ENCODE peak calls at places on chromosomes 12 and 14, in ten cellular contexts. B is NCI-H1105, D is tibial artery, L is memory B cell, I is heart right ventricle, S is GM13977, F is BE2C, C is substantia nigra, Q is Calu3, Z is EH. A is an unnamed sample.

GRCh38 chr12:19018302-19018980 is 111.1 kb upstream of the PLEKHA5 start:
- DNase-seq in B (no peak), D (no peak), C (no peak), I (no peak), F (no peak), L (no peak), S (no peak), Q (peak), Z (peak), A (no peak)

GRCh38 chr12:121669525-121669908 is at the start of gene MORN3:
- DNase-seq in F (no peak), C (no peak), Z (no peak), S (no peak), D (no peak), I (no peak), B (no peak), Q (no peak), L (no peak), A (no peak)

GRCh38 chr12:5293773-5294172 is 138.1 kb upstream of the NTF3 start:
- DNase-seq in D (no peak), Z (no peak), Q (no peak), C (no peak), L (no peak), B (no peak), I (no peak), F (no peak), S (no peak), A (no peak)

GRCh38 chr14:54664961-54665360 is 98.0 kb downstream of the SAMD4A start:
- DNase-seq in D (no peak), F (no peak), B (no peak), C (no peak), I (no peak), Q (no peak), L (no peak), Z (peak), S (no peak), A (no peak)

GRCh38 chr14:97706814-97707213 is 909.6 kb downstream of the VRK1 start:
- DNase-seq in L (no peak), Q (no peak), I (no peak), Z (no peak), F (no peak), S (no peak), B (no peak), D (no peak), C (no peak), A (no peak)

GRCh38 chr12:7042847-7043246 is 17.7 kb upstream of the C1S start:
- DNase-seq in L (no peak), Q (no peak), S (peak), I (no peak), D (no peak), Z (peak), F (no peak), B (no peak), C (no peak), A (no peak)

GRCh38 chr12:111757361-111758119 is 9.2 kb upstream of the ALDH2 start:
- DNase-seq in L (no peak), C (peak), I (peak), S (peak), Z (peak), D (peak), B (no peak), F (no peak), Q (no peak), A (peak)

GRCh38 chr14:105844047-105844630 is 317.8 kb downstream of the TMEM121 start:
- DNase-seq in C (no peak), S (no peak), B (no peak), I (no peak), L (no peak), Z (no peak), Q (no peak), D (no peak), F (no peak), A (no peak)

GRCh38 chr14:95260537-95261440 is 58.9 kb downstream of the CLMN start:
- DNase-seq in L (no peak), B (no peak), S (peak), C (no peak), Z (no peak), F (no peak), D (no peak), Q (no peak), I (peak), A (no peak)

GRCh38 chr12:96414637-96415036 is 14.4 kb upstream of the CDK17 start:
- DNase-seq in D (no peak), B (peak), Z (no peak), L (no peak), S (no peak), F (no peak), I (no peak), C (no peak), Q (no peak), A (no peak)

GRCh38 chr14:104656014-104656714 is 33.3 kb upstream of the INF2 start:
- DNase-seq in Q (no peak), I (no peak), C (no peak), S (no peak), F (peak), D (no peak), B (no peak), Z (peak), L (peak), A (peak)

GRCh38 chr12:111596985-111597730 is 2.0 kb downstream of the ATXN2 start:
- DNase-seq in I (peak), Q (peak), Z (peak), B (peak), S (peak), F (peak), D (peak), C (peak), L (peak), A (peak)

GRCh38 chr12:115398311-115398781 is 714.4 kb upstream of the TBX3 start:
- DNase-seq in F (peak), C (no peak), Z (peak), S (no peak), I (no peak), L (no peak), B (no peak), D (no peak), Q (no peak), A (no peak)

GRCh38 chr14:91327661-91328312 is 83.3 kb upstream of the GPR68 start:
- DNase-seq in C (no peak), Z (no peak), S (no peak), I (no peak), L (no peak), B (no peak), D (no peak), F (no peak), Q (no peak), A (no peak)

GRCh38 chr12:87816186-87816585 is 213.0 kb downstream of the C12orf50 start:
- DNase-seq in D (no peak), F (no peak), B (no peak), Q (no peak), C (no peak), S (no peak), I (no peak), Z (peak), L (no peak), A (no peak)

GRCh38 chr12:6182279-6182898 is 17.8 kb upstream of the CD9 start:
- DNase-seq in I (peak), F (peak), C (no peak), Z (peak), S (no peak), D (peak), L (no peak), B (peak), Q (no peak), A (peak)

GRCh38 chr12:47776471-47777143 is 3.6 kb downstream of the SLC48A1 start:
- DNase-seq in Z (peak), L (no peak), B (no peak), I (no peak), D (no peak), S (no peak), F (no peak), C (no peak), Q (no peak), A (no peak)